ENCODE peak calls at places on chromosomes 13 and 19, in four cellular contexts. W, D, P and Z are unnamed samples.
A peak's percentile ranks its signal among the peaks of the same experiment; 100 is the strongest.

GRCh38 chr19:34341935-34342680 is 22.9 kb upstream of the GPI start:
- DNase-seq in W (no peak), D (no peak), P (no peak), Z (no peak)

GRCh38 chr19:43300876-43301765 is 31.8 kb upstream of the PSG9 start:
- DNase-seq in W (no peak), D (no peak), P (no peak), Z (no peak)

GRCh38 chr13:34338102-34338501 is 520.2 kb downstream of the RFC3 start:
- DNase-seq in W (no peak), D (no peak), P (no peak), Z (no peak)

GRCh38 chr13:25943081-25943480 is 108.7 kb downstream of the SHISA2 start:
- DNase-seq in W (no peak), D (no peak), P (no peak), Z (no peak)

GRCh38 chr13:63381078-63381859 is 1965.6 kb upstream of the PCDH20 start:
- DNase-seq in W (no peak), D (no peak), P (no peak), Z (no peak)

GRCh38 chr19:4557971-4558941 is 1.2 kb downstream of the SEMA6B start:
- DNase-seq in W (peak; percentile 72), D (peak; percentile 35), P (peak; percentile 37), Z (no peak)

GRCh38 chr19:50362656-50363424 is 2.6 kb downstream of the NAPSA start:
- DNase-seq in W (no peak), D (peak; percentile 34), P (no peak), Z (no peak)

GRCh38 chr13:45391926-45392325 is 26.2 kb downstream of the SLC25A30 start:
- DNase-seq in W (no peak), D (no peak), P (no peak), Z (no peak)

GRCh38 chr19:10503002-10503789 is at the start of gene KEAP1:
- DNase-seq in W (peak; percentile 28), D (peak; percentile 37), P (peak; percentile 32), Z (no peak)

GRCh38 chr13:49418206-49418605 is 25.7 kb downstream of the CAB39L start:
- DNase-seq in W (no peak), D (no peak), P (no peak), Z (no peak)

GRCh38 chr19:896999-897398 is 3.7 kb downstream of the RNU6-9 start:
- DNase-seq in W (no peak), D (no peak), P (no peak), Z (no peak)

GRCh38 chr19:55632463-55632834 is 8.1 kb upstream of the ZNF784 start:
- DNase-seq in W (peak; percentile 87), D (peak; percentile 92), P (peak; percentile 59), Z (peak; percentile 97)

GRCh38 chr13:49370390-49370789 is 73.5 kb downstream of the CAB39L start:
- DNase-seq in W (no peak), D (no peak), P (no peak), Z (no peak)

GRCh38 chr13:26348966-26349365 is 95.0 kb downstream of the CDK8 start:
- DNase-seq in W (no peak), D (no peak), P (no peak), Z (no peak)

GRCh38 chr19:55340784-55341147 is 1.1 kb downstream of the KMT5C start:
- DNase-seq in W (peak; percentile 41), D (no peak), P (no peak), Z (no peak)

GRCh38 chr19:3774621-3775373 is 2.8 kb upstream of the RAX2 start:
- DNase-seq in W (no peak), D (no peak), P (no peak), Z (no peak)

GRCh38 chr19:13241321-13242104 is 91.3 kb downstream of the IER2 start:
- DNase-seq in W (no peak), D (peak; percentile 12), P (no peak), Z (no peak)

GRCh38 chr19:28289294-28290063 is 923.5 kb downstream of the UQCRFS1 start:
- DNase-seq in W (no peak), D (no peak), P (no peak), Z (peak; percentile 90)

GRCh38 chr13:61276401-61276800 is 139.2 kb downstream of the PCDH20 start:
- DNase-seq in W (no peak), D (no peak), P (no peak), Z (no peak)

GRCh38 chr19:42512743-42513304 is 15.5 kb downstream of the CEACAM1 start:
- DNase-seq in W (no peak), D (no peak), P (no peak), Z (no peak)

GRCh38 chr13:43776680-43777079 is 10.1 kb downstream of the ENOX1 start:
- DNase-seq in W (no peak), D (no peak), P (no peak), Z (no peak)

GRCh38 chr19:45814166-45814780 is 835 bp downstream of the RSPH6A start:
- DNase-seq in W (no peak), D (no peak), P (no peak), Z (no peak)

GRCh38 chr13:72536668-72537399 is 190.6 kb downstream of the MZT1 start:
- DNase-seq in W (no peak), D (no peak), P (no peak), Z (peak; percentile 23)

GRCh38 chr13:49240017-49240416 is 7.7 kb upstream of the CDADC1 start:
- DNase-seq in W (peak; percentile 14), D (peak; percentile 50), P (no peak), Z (no peak)

GRCh38 chr13:21583496-21583895 is 20.5 kb downstream of the MICU2 start:
- DNase-seq in W (no peak), D (no peak), P (no peak), Z (no peak)

GRCh38 chr19:15378529-15379082 is 981 bp downstream of the AKAP8 start:
- DNase-seq in W (peak; percentile 37), D (peak; percentile 45), P (no peak), Z (no peak)

GRCh38 chr13:80201686-80202085 is 139.2 kb downstream of the SPRY2 start:
- DNase-seq in W (no peak), D (no peak), P (no peak), Z (no peak)

GRCh38 chr13:100836696-100837095 is 162.1 kb upstream of the TMTC4 start:
- DNase-seq in W (no peak), D (no peak), P (no peak), Z (no peak)

GRCh38 chr13:114101831-114102520 is 30.4 kb downstream of the RASA3 start:
- DNase-seq in W (no peak), D (no peak), P (no peak), Z (no peak)

GRCh38 chr13:92514420-92515125 is 712.0 kb upstream of the GPC6 start:
- DNase-seq in W (no peak), D (no peak), P (no peak), Z (no peak)